ENCODE peak calls at places on chromosomes 4 and X, in six cellular contexts. J is SK-N-SH, N is GM12892, H is HepG2, P is GM12878, Y is K562. M is an unnamed sample.

GRCh38 chrX:13048265-13048664 is 3.8 kb upstream of the FAM9C start:
- DNase-seq in H (no peak), N (no peak), J (no peak), P (no peak), Y (no peak), M (no peak)

GRCh38 chr4:185016946-185017797 is 1.1 kb upstream of the HELT start:
- DNase-seq in Y (no peak), P (no peak), H (no peak), J (no peak), N (no peak), M (no peak)

GRCh38 chrX:39969099-39969825 is 128.5 kb downstream of the BCOR start:
- DNase-seq in Y (no peak), H (no peak), N (no peak), P (no peak), J (no peak), M (no peak)

GRCh38 chr4:53854991-53855885 is 209.2 kb downstream of the CHIC2 start:
- DNase-seq in N (no peak), P (no peak), H (no peak), Y (no peak), J (no peak), M (no peak)

GRCh38 chr4:8745036-8745827 is 126.4 kb downstream of the HMX1 start:
- DNase-seq in H (no peak), P (no peak), J (peak; percentile 49), Y (no peak), N (no peak), M (no peak)

GRCh38 chrX:46404774-46405173 is 140.4 kb downstream of the ZNF674 start:
- DNase-seq in P (no peak), H (no peak), J (no peak), N (no peak), Y (no peak), M (no peak)

GRCh38 chrX:150421816-150422215 is 58.7 kb downstream of the MAMLD1 start:
- DNase-seq in J (no peak), Y (no peak), H (no peak), P (no peak), N (no peak), M (no peak)

GRCh38 chr4:173333658-173334084 is 487 bp downstream of the HMGB2 start:
- DNase-seq in P (no peak), N (peak; percentile 22), J (peak; percentile 71), H (peak; percentile 2), Y (peak; percentile 63), M (peak; percentile 3)

GRCh38 chrX:44667771-44668170 is 125.1 kb upstream of the FUNDC1 start:
- DNase-seq in Y (no peak), P (no peak), H (no peak), J (no peak), N (no peak), M (no peak)

GRCh38 chr4:80912350-80912749 is 118.2 kb upstream of the BMP3 start:
- DNase-seq in J (no peak), Y (no peak), P (no peak), N (no peak), H (no peak), M (no peak)

GRCh38 chr4:17787315-17787714 is 5.9 kb upstream of the FAM184B start:
- DNase-seq in H (no peak), J (no peak), P (no peak), Y (no peak), N (no peak), M (no peak)

GRCh38 chr4:114108869-114109268 is 129.4 kb upstream of the ARSJ start:
- DNase-seq in Y (no peak), H (peak; percentile 0), J (peak; percentile 22), P (peak; percentile 15), N (no peak), M (no peak)

GRCh38 chr4:135744928-135745327 is 1543.3 kb upstream of the PABPC4L start:
- DNase-seq in Y (no peak), H (no peak), P (no peak), J (no peak), N (no peak), M (no peak)

GRCh38 chr4:107736037-107736436 is 16.0 kb upstream of the PAPSS1 start:
- DNase-seq in Y (no peak), J (no peak), P (no peak), H (no peak), N (no peak), M (no peak)

GRCh38 chr4:26687728-26688127 is 103.8 kb downstream of the TBC1D19 start:
- DNase-seq in H (no peak), J (no peak), N (no peak), Y (no peak), P (no peak), M (no peak)

GRCh38 chr4:152239216-152239615 is 296.7 kb downstream of the FBXW7 start:
- DNase-seq in J (no peak), N (no peak), P (no peak), H (no peak), Y (no peak), M (no peak)

GRCh38 chrX:39814391-39814790 is 283.4 kb downstream of the BCOR start:
- DNase-seq in H (no peak), Y (peak; percentile 37), P (no peak), J (no peak), N (no peak), M (no peak)

GRCh38 chr4:174047363-174047762 is 236.1 kb downstream of the FBXO8 start:
- DNase-seq in H (no peak), P (no peak), Y (no peak), N (no peak), J (peak; percentile 54), M (no peak)

GRCh38 chr4:129344058-129344457 is 248.1 kb downstream of the C4orf33 start:
- DNase-seq in H (peak; percentile 19), N (no peak), J (peak; percentile 34), P (no peak), Y (peak; percentile 43), M (peak; percentile 9)

GRCh38 chr4:10173754-10174749 is 57.5 kb upstream of the WDR1 start:
- DNase-seq in J (no peak), Y (no peak), N (no peak), H (no peak), P (no peak), M (no peak)

GRCh38 chrX:88425739-88426138 is 321.3 kb upstream of the CPXCR1 start:
- DNase-seq in Y (no peak), H (peak; percentile 18), P (no peak), J (no peak), N (no peak), M (no peak)

GRCh38 chr4:143513314-143514211 is at the start of gene SMARCA5:
- DNase-seq in P (peak; percentile 98), N (peak; percentile 69), J (peak; percentile 93), H (peak; percentile 96), Y (peak; percentile 99), M (peak; percentile 70)

GRCh38 chrX:17020371-17020770 is 73.9 kb downstream of the REPS2 start:
- DNase-seq in J (no peak), Y (no peak), H (no peak), P (no peak), N (no peak), M (no peak)

GRCh38 chr4:43757147-43757546 is 691.5 kb downstream of the KCTD8 start:
- DNase-seq in Y (no peak), N (no peak), H (no peak), P (no peak), J (no peak), M (no peak)

GRCh38 chr4:156053174-156053573 is 99.5 kb upstream of the CTSO start:
- DNase-seq in H (no peak), J (no peak), Y (no peak), P (no peak), N (no peak), M (no peak)

GRCh38 chrX:147850875-147851274 is 60.8 kb upstream of the FMR1 start:
- DNase-seq in H (no peak), Y (no peak), J (no peak), N (no peak), P (no peak), M (no peak)

GRCh38 chr4:69829678-69830077 is 30.3 kb downstream of the SULT1E1 start:
- DNase-seq in Y (no peak), H (no peak), P (no peak), J (no peak), N (no peak), M (no peak)

DNA sequence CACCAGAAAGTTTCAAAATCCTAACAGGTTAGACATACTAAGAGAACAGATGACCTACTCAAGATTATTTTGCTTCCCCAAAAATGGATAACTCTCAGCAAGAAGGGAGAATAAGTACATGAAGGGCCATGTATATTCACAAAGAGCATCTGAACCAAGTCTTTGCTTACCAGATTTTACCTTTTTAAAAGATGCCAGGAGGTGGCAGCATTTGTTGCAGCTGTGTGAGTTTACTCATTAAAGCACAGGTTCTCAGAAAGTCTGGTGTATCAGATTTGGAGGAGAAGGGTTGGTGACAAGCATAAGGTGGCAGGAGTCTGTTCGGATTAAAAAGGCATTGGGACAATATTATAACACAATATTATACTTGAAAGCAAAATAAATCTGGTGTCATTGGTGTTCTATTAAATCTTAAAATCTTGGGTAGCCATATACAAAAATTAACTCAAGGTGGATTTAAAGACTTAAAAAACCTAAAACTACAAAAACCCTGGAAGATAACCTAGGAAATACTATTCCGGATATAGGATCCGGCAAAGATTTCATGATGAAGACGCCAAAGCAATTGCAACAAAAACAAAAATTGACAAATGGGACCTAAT is 51.3 kb upstream of the NFKB1 start:
- DNase-seq in N (no peak), P (peak; percentile 45), Y (peak; percentile 22), J (peak; percentile 41), H (peak; percentile 65), M (peak; percentile 22)
- TF ChIP-seq TAF1 in N (no peak), P (no peak), Y (no peak), J (no peak), H (no peak), M (no peak)

GRCh38 chrX:7117587-7117986 is 29.9 kb upstream of the STS start:
- DNase-seq in N (no peak), H (no peak), J (no peak), P (no peak), Y (no peak), M (no peak)
- TF ChIP-seq TAF1 in N (no peak), H (no peak), J (no peak), P (no peak), Y (no peak), M (no peak)

GRCh38 chrX:123830309-123830708 is 29.5 kb upstream of the XIAP start:
- DNase-seq in J (no peak), Y (no peak), H (peak; percentile 91), P (peak; percentile 64), N (peak; percentile 25), M (peak; percentile 20)
- TF ChIP-seq TAF1 in J (no peak), Y (no peak), H (no peak), P (no peak), N (no peak), M (no peak)

GRCh38 chrX:105488731-105489130 is 268.2 kb upstream of the TEX13A start:
- DNase-seq in J (no peak), Y (no peak), N (no peak), H (no peak), P (no peak), M (no peak)

GRCh38 chrX:105477351-105477750 is 256.9 kb upstream of the TEX13A start:
- DNase-seq in H (no peak), J (no peak), P (no peak), Y (no peak), N (no peak), M (no peak)

GRCh38 chrX:105480646-105481310 is 260.3 kb upstream of the TEX13A start:
- DNase-seq in J (no peak), H (no peak), Y (no peak), P (no peak), N (no peak), M (no peak)

DNA sequence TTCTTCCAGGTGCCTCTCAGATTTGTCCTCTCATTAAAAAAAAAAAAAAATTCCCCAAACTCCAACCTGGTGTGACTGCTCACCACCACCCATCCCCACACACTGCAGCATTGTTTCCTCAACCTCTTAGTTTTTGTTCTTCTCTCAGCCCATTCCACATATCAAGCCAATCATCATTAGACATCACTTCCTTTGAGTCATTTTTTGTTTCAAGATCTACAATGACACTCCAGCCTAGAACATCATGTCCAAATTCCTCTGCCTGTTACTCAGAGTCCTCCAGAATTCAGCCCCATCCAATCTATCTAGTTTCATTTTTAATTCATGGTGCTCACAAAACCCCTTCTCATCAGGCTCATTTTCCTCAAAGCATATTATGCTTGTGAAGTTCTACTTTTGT is 262.5 kb upstream of the TEX13A start:
- DNase-seq in Y (no peak), J (no peak), N (no peak), H (no peak), P (no peak), M (no peak)
- TF ChIP-seq TAF1 in Y (no peak), J (no peak), N (no peak), H (no peak), P (no peak), M (no peak)